ENCODE peak calls at places on chromosomes 12 and 14, in ten cellular contexts. L, F, S, P, C, T, M, V, J and Z are unnamed samples.

GRCh38 chr12:106113042-106113441 is 25.7 kb downstream of the NUAK1 start:
- DNase-seq in T (no peak), V (no peak), F (no peak), S (peak), L (no peak), M (no peak), C (peak), J (no peak), P (no peak), Z (peak)

GRCh38 chr12:78181544-78182162 is 351.0 kb downstream of the NAV3 start:
- DNase-seq in P (no peak), J (peak), V (no peak), C (no peak), T (no peak), S (no peak), M (no peak), F (peak), L (no peak), Z (peak)

GRCh38 chr12:132268674-132269073 is 60.7 kb downstream of the GALNT9 start:
- DNase-seq in F (no peak), J (no peak), M (peak), V (no peak), T (no peak), C (no peak), S (no peak), L (no peak), P (no peak), Z (no peak)

GRCh38 chr12:62123721-62124203 is 136.4 kb upstream of the USP15 start:
- DNase-seq in V (no peak), L (peak), S (no peak), M (peak), P (no peak), F (peak), C (peak), T (peak), J (peak), Z (peak)

GRCh38 chr12:29616664-29617409 is 119.4 kb upstream of the OVCH1 start:
- DNase-seq in C (peak), S (no peak), V (no peak), J (no peak), M (no peak), L (peak), T (no peak), F (no peak), P (no peak), Z (no peak)

GRCh38 chr12:49034287-49034622 is 15.7 kb upstream of the PRKAG1 start:
- DNase-seq in S (no peak), V (no peak), M (no peak), T (no peak), F (no peak), J (no peak), C (no peak), L (no peak), P (no peak), Z (no peak)

GRCh38 chr14:44854114-44854513 is 107.6 kb downstream of the KLHL28 start:
- DNase-seq in L (no peak), F (no peak), V (no peak), S (no peak), M (no peak), T (no peak), J (no peak), P (no peak), C (no peak), Z (no peak)

GRCh38 chr14:99192823-99193222 is 79.2 kb downstream of the BCL11B start:
- DNase-seq in L (no peak), S (no peak), M (no peak), F (no peak), J (no peak), P (no peak), T (no peak), V (no peak), C (no peak), Z (no peak)

GRCh38 chr14:60106341-60106740 is 14.6 kb downstream of the PCNX4 start:
- DNase-seq in S (no peak), M (no peak), V (no peak), C (no peak), J (no peak), F (no peak), P (no peak), T (no peak), L (no peak), Z (no peak)

GRCh38 chr12:93274937-93275336 is 102.8 kb upstream of the NUDT4 start:
- DNase-seq in T (no peak), L (no peak), F (no peak), S (no peak), V (no peak), M (no peak), P (no peak), J (no peak), C (no peak), Z (no peak)

GRCh38 chr12:50110762-50111416 is 1.1 kb upstream of the COX14 start:
- DNase-seq in J (no peak), L (no peak), C (no peak), V (no peak), M (no peak), P (peak), S (peak), F (peak), T (peak), Z (no peak)

GRCh38 chr12:68264864-68265256 is 11.5 kb upstream of the IL22 start:
- DNase-seq in T (no peak), J (no peak), P (no peak), L (no peak), V (no peak), C (no peak), F (no peak), M (no peak), S (no peak), Z (no peak)

GRCh38 chr12:120741476-120742206 is 16.0 kb downstream of the ACADS start:
- DNase-seq in J (no peak), P (no peak), M (no peak), L (no peak), V (no peak), F (no peak), C (no peak), T (no peak), S (no peak), Z (no peak)

GRCh38 chr12:27015730-27016076 is 1.5 kb upstream of the TM7SF3 start:
- DNase-seq in L (no peak), P (no peak), S (no peak), V (no peak), M (peak), T (no peak), J (no peak), C (peak), F (peak), Z (peak)

GRCh38 chr14:95979339-95980042 is 59.7 kb upstream of the C14orf132 start:
- DNase-seq in T (no peak), V (no peak), P (no peak), C (no peak), L (no peak), F (peak), M (no peak), S (no peak), J (no peak), Z (no peak)

GRCh38 chr12:6953417-6954315 is 2.5 kb downstream of the PTPN6 start:
- DNase-seq in F (no peak), V (no peak), J (no peak), P (peak), S (peak), L (no peak), M (no peak), C (no peak), T (peak), Z (peak)
- H3K4me3 ChIP-seq in F (no peak), V (peak), J (peak), P (peak), S (peak), L (no peak), M (no peak), C (no peak), T (peak), Z (peak)

GRCh38 chr14:103711516-103712431 is 3.5 kb downstream of the XRCC3 start:
- DNase-seq in J (no peak), T (peak), V (peak), M (no peak), F (no peak), L (no peak), C (no peak), S (no peak), P (peak), Z (no peak)
- TF ChIP-seq POLR2AphosphoS5 in J (peak), T (peak), V (no peak), M (no peak), F (peak), L (no peak), C (no peak), S (no peak), P (no peak), Z (no peak)

GRCh38 chr14:85087201-85087600 is 442.7 kb upstream of the FLRT2 start:
- DNase-seq in F (no peak), M (no peak), L (no peak), P (no peak), S (no peak), T (no peak), J (no peak), C (no peak), V (no peak), Z (no peak)

GRCh38 chr14:85084344-85084743 is 445.6 kb upstream of the FLRT2 start:
- DNase-seq in L (no peak), C (no peak), P (no peak), V (no peak), J (no peak), F (no peak), M (no peak), S (no peak), T (no peak), Z (no peak)

GRCh38 chr14:85090681-85091080 is 439.3 kb upstream of the FLRT2 start:
- DNase-seq in F (no peak), M (no peak), J (no peak), V (no peak), C (no peak), L (no peak), P (no peak), S (no peak), T (no peak), Z (no peak)

GRCh38 chr14:85085981-85086380 is 444.0 kb upstream of the FLRT2 start:
- DNase-seq in P (no peak), L (no peak), C (no peak), J (no peak), S (no peak), M (no peak), V (no peak), T (no peak), F (no peak), Z (no peak)

GRCh38 chr14:85088231-85088630 is 441.7 kb upstream of the FLRT2 start:
- DNase-seq in T (no peak), P (no peak), J (no peak), S (no peak), M (no peak), C (no peak), V (no peak), L (no peak), F (no peak), Z (no peak)
- H3K27ac ChIP-seq in T (no peak), P (no peak), J (no peak), S (no peak), M (no peak), C (no peak), V (no peak), L (no peak), F (no peak), Z (no peak)

GRCh38 chr12:56061982-56062381 is 18.0 kb upstream of the ERBB3 start:
- DNase-seq in V (no peak), C (no peak), M (no peak), F (no peak), P (no peak), J (no peak), L (no peak), S (no peak), T (no peak), Z (no peak)
- H3K4me3 ChIP-seq in V (no peak), C (no peak), M (no peak), F (no peak), P (no peak), J (no peak), L (no peak), S (no peak), T (no peak), Z (no peak)